ENCODE peak calls at places on chromosomes 13 and 19, in seven cellular contexts. W, Y, R, Z, F, P and T are unnamed samples.

GRCh38 chr13:110345701-110346100 is 38.6 kb downstream of the COL4A2 start:
- DNase-seq in W (no peak), Z (no peak), R (no peak), F (no peak), Y (no peak), P (no peak), T (no peak)

GRCh38 chr13:59823495-59823894 is 340.2 kb downstream of the DIAPH3 start:
- DNase-seq in W (no peak), F (peak; percentile 0), Z (no peak), Y (no peak), R (no peak), P (no peak), T (no peak)

GRCh38 chr19:51123381-51124186 is 1.1 kb upstream of the SIGLEC9 start:
- DNase-seq in F (no peak), Y (peak; percentile 26), R (no peak), P (no peak), Z (no peak), W (no peak), T (no peak)

GRCh38 chr13:38542601-38543000 is 144.3 kb upstream of the FREM2 start:
- DNase-seq in Z (no peak), F (no peak), R (no peak), Y (no peak), P (no peak), W (no peak), T (no peak)

GRCh38 chr19:47618771-47619170 is 9.8 kb downstream of the BICRA start:
- DNase-seq in R (no peak), Z (peak; percentile 56), P (no peak), Y (peak; percentile 44), W (no peak), F (no peak), T (no peak)

GRCh38 chr13:111604087-111604486 is 283.6 kb downstream of the TEX29 start:
- DNase-seq in P (no peak), Z (no peak), Y (no peak), W (no peak), F (no peak), R (no peak), T (no peak)

GRCh38 chr19:5991244-5991838 is 13.4 kb upstream of the RANBP3 start:
- DNase-seq in P (no peak), Z (no peak), W (no peak), R (no peak), F (no peak), Y (no peak), T (no peak)

GRCh38 chr19:5035105-5035761 is 66.3 kb downstream of the KDM4B start:
- DNase-seq in P (no peak), Z (peak; percentile 62), F (no peak), W (no peak), Y (no peak), R (no peak), T (no peak)

GRCh38 chr19:50434525-50434924 is 1.8 kb downstream of the MYBPC2 start:
- DNase-seq in Z (no peak), F (no peak), W (no peak), P (no peak), Y (peak; percentile 27), R (no peak), T (no peak)

GRCh38 chr19:49014123-49014869 is 2.6 kb downstream of the LHB start:
- DNase-seq in F (no peak), P (no peak), W (no peak), R (no peak), Z (no peak), Y (no peak), T (no peak)

GRCh38 chr19:8566855-8567254 is 10.4 kb downstream of the MYO1F start:
- DNase-seq in W (no peak), F (no peak), P (no peak), Z (no peak), R (no peak), Y (no peak), T (no peak)

GRCh38 chr13:110001622-110002275 is 215.4 kb upstream of the IRS2 start:
- DNase-seq in W (no peak), P (no peak), Y (no peak), F (peak; percentile 10), Z (no peak), R (no peak), T (no peak)

GRCh38 chr19:12656899-12657571 is 9.5 kb downstream of the MAN2B1 start:
- DNase-seq in F (no peak), Y (no peak), P (no peak), R (no peak), Z (no peak), W (no peak), T (no peak)

GRCh38 chr13:23793711-23794110 is 95.5 kb downstream of the MIPEP start:
- DNase-seq in W (no peak), P (no peak), F (no peak), Z (no peak), R (no peak), Y (no peak), T (no peak)

GRCh38 chr19:48812094-48812929 is 1.5 kb upstream of the BCAT2 start:
- DNase-seq in Z (peak; percentile 96), Y (peak; percentile 93), F (peak; percentile 53), W (peak; percentile 90), P (peak; percentile 93), R (peak; percentile 37), T (peak; percentile 98)

GRCh38 chr13:98986226-98986846 is 8.5 kb upstream of the DOCK9 start:
- DNase-seq in R (peak; percentile 55), F (no peak), Y (no peak), P (no peak), Z (no peak), W (no peak), T (no peak)

GRCh38 chr19:44401787-44402115 is 343 bp upstream of the ZNF285 start:
- DNase-seq in Y (no peak), R (no peak), Z (no peak), F (no peak), P (no peak), W (no peak), T (no peak)

GRCh38 chr19:32406161-32407003 is 812 bp downstream of the DPY19L3 start:
- DNase-seq in F (no peak), R (no peak), W (no peak), P (peak; percentile 78), Z (no peak), Y (no peak), T (peak; percentile 80)

GRCh38 chr13:69300131-69300530 is 807.5 kb upstream of the ATXN8OS start:
- DNase-seq in P (no peak), R (no peak), Z (no peak), Y (no peak), W (no peak), F (no peak), T (no peak)

GRCh38 chr13:111577429-111577828 is 257.0 kb downstream of the TEX29 start:
- DNase-seq in Y (no peak), R (no peak), F (no peak), W (no peak), P (no peak), Z (no peak), T (no peak)

GRCh38 chr19:44549507-44549906 is 20.0 kb upstream of the CEACAM20 start:
- DNase-seq in P (no peak), R (no peak), W (no peak), Z (no peak), F (no peak), Y (no peak), T (no peak)

GRCh38 chr19:34707661-34708060 is 26.4 kb upstream of the ZNF181 start:
- DNase-seq in P (no peak), R (no peak), F (no peak), Y (no peak), W (no peak), Z (no peak), T (no peak)

GRCh38 chr19:18854982-18855381 is 23.2 kb downstream of the UPF1 start:
- DNase-seq in F (no peak), P (no peak), Z (no peak), Y (no peak), R (no peak), W (no peak), T (no peak)

GRCh38 chr19:51480590-51480989 is 2.3 kb downstream of the CEACAM18 start:
- DNase-seq in W (no peak), Y (no peak), F (no peak), R (peak; percentile 20), Z (no peak), P (no peak), T (no peak)

DNA sequence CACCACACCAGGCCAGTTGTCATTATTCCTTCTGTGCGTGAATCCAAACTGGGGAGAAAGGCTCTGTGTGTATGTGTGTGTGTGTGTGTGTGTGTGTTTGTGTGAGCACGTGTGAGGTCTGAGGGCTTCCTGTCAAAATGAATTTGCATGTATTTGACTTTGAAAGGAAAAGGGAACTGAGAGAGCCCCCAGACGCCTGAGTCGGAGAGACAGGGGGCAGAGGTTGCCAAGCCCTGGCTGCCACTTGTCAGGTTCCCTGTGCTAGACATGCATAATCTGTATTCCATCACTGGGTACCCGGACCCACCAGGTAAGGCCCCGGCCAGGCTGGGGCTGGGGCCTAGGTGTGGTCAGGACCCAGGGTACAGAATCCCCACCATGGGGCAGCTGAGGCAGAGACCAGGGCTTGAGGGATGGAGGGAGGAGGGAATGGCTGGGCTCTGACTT is at the start of gene CLEC17A:
- DNase-seq in R (no peak), F (no peak), P (no peak), W (no peak), Z (no peak), Y (no peak), T (no peak)
- H3K4me3 ChIP-seq in R (no peak within 1 kb of the TSS), F (no peak within 1 kb of the TSS), P (no peak within 1 kb of the TSS), W (peak within 1 kb of the TSS; percentile 21), Z (no peak within 1 kb of the TSS), Y (no peak within 1 kb of the TSS), T (no peak within 1 kb of the TSS)

DNA sequence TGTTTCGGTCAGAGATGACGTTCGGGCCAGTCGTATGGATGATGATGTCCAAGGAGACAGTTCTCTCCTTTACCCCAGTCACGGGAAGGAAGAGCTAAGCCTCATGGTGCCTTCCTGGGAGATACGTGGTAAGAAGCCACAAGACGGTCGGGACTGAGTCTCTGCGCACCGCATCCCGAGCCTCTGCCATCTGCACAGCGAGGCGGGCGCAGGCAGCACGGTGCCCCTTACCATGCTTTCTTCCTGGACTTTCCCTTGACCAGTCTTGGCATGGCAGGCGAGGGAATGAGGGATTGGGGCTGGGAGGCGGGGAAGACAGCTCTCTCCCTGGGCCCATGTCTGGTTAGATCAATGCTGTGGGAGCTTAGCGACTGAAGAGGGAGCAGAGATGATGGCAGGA is 10.1 kb upstream of the LAIR2 start:
- DNase-seq in Y (no peak), P (no peak), W (no peak), R (no peak), Z (no peak), F (no peak), T (no peak)
- TF ChIP-seq EP300 in Y (no peak), P (no peak), W (no peak), R (no peak), Z (no peak), F (no peak), T (no peak)

GRCh38 chr13:48398450-48399095 is 14.3 kb downstream of the LPAR6 start:
- DNase-seq in P (no peak), Z (no peak), F (no peak), Y (no peak), R (no peak), W (no peak), T (no peak)
- H3K4me1 ChIP-seq in P (peaks cover 54% of the 10 kb centered on the region), Z (no peaks in the 10 kb centered on the region), F (peaks cover 39% of the 10 kb centered on the region), Y (peaks cover 55% of the 10 kb centered on the region), R (peaks cover 75% of the 10 kb centered on the region), W (peaks cover 4% of the 10 kb centered on the region), T (peaks cover 40% of the 10 kb centered on the region)

DNA sequence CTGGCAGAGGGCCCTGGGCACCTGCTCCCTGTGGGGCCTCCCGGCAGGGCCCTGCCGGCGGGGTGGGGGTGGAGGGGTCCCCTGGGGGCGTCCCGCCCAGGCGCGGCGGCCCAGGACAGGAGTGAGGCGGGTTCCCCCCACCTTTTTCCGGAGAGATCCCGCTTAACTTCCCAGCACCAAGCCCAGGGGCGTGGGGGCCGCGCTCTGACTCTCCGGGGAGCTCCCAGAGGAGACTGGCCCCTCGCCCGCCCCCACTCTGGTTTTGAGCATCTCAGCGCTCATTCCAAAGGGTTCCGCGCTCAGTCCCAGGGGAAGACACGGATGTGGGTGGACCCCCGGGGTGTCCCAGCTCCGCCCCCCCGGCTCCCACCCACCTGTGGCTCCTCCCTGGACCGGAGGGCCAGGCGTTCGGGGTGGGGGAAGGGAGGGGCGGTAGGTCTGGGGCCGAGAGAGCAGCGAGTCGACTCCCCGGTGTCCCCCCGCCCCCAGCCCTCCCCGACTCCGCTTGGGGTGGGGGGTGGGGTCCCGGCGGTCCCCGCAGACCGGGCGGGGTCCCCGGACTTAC is 424 bp downstream of the C2CD4C start:
- DNase-seq in Z (no peak), Y (no peak), R (no peak), F (no peak), P (peak; percentile 64), W (peak; percentile 6), T (no peak)
- H3K4me3 ChIP-seq in Z (peak overlapping the region; percentile 41), Y (peak overlapping the region; percentile 52), R (no peak overlapping the region), F (peak overlapping the region; percentile 73), P (peak overlapping the region; percentile 51), W (peak overlapping the region; percentile 45), T (peak overlapping the region; percentile 54)